ENCODE peak calls at places on chromosomes 2 and 18, in five cellular contexts. J is suprapubic skin, W is GM10248, R is left ventricle myocardium inferior, T is GM20000. U is an unnamed sample.

GRCh38 chr18:12751891-12752290 is 49.0 kb downstream of the PSMG2 start:
- DNase-seq in T (no peak), W (no peak), R (no peak), J (no peak), U (no peak)

GRCh38 chr2:171966688-171967087 is 33.1 kb upstream of the METAP1D start:
- DNase-seq in J (no peak), T (no peak), W (no peak), R (no peak), U (no peak)

GRCh38 chr2:118633371-118633770 is 214.1 kb downstream of the EN1 start:
- DNase-seq in T (no peak), R (no peak), J (no peak), W (no peak), U (no peak)

GRCh38 chr2:33144243-33144642 is 197.5 kb downstream of the LTBP1 start:
- DNase-seq in T (no peak), W (no peak), J (no peak), R (no peak), U (no peak)

GRCh38 chr2:168272225-168272624 is 24.8 kb upstream of the STK39 start:
- DNase-seq in J (no peak), R (no peak), W (no peak), T (no peak), U (no peak)

GRCh38 chr18:72325307-72325706 is 218.8 kb downstream of the CBLN2 start:
- DNase-seq in R (no peak), J (no peak), W (no peak), T (peak), U (no peak)

GRCh38 chr18:2706903-2707302 is 51.4 kb downstream of the SMCHD1 start:
- DNase-seq in W (no peak), R (no peak), J (no peak), T (no peak), U (no peak)

GRCh38 chr2:107731435-107731834 is 95.3 kb upstream of the RGPD4 start:
- DNase-seq in R (no peak), T (no peak), J (no peak), W (no peak), U (no peak)

GRCh38 chr2:150620371-150620770 is 132.9 kb upstream of the RND3 start:
- DNase-seq in W (no peak), T (no peak), J (no peak), R (no peak), U (no peak)

GRCh38 chr2:144364988-144365738 is 154.8 kb downstream of the ZEB2 start:
- DNase-seq in T (peak), J (no peak), W (peak), R (no peak), U (no peak)

GRCh38 chr2:164589522-164589921 is 31.8 kb downstream of the GRB14 start:
- DNase-seq in J (no peak), R (no peak), W (no peak), T (no peak), U (no peak)

GRCh38 chr18:55588876-55589595 is 1.0 kb upstream of the TCF4 start:
- DNase-seq in R (no peak), T (no peak), W (no peak), J (no peak), U (no peak)

GRCh38 chr18:23193727-23194126 is 58.4 kb downstream of the CABLES1 start:
- DNase-seq in W (no peak), J (no peak), R (no peak), T (no peak), U (no peak)

GRCh38 chr18:23191952-23192662 is 56.8 kb downstream of the CABLES1 start:
- DNase-seq in J (no peak), R (peak), T (no peak), W (no peak), U (no peak)

GRCh38 chr18:23196119-23197004 is 61.1 kb downstream of the CABLES1 start:
- DNase-seq in T (peak), R (no peak), W (no peak), J (no peak), U (no peak)

GRCh38 chr18:23194969-23195957 is 60.0 kb downstream of the CABLES1 start:
- DNase-seq in R (no peak), J (no peak), T (no peak), W (no peak), U (no peak)

DNA sequence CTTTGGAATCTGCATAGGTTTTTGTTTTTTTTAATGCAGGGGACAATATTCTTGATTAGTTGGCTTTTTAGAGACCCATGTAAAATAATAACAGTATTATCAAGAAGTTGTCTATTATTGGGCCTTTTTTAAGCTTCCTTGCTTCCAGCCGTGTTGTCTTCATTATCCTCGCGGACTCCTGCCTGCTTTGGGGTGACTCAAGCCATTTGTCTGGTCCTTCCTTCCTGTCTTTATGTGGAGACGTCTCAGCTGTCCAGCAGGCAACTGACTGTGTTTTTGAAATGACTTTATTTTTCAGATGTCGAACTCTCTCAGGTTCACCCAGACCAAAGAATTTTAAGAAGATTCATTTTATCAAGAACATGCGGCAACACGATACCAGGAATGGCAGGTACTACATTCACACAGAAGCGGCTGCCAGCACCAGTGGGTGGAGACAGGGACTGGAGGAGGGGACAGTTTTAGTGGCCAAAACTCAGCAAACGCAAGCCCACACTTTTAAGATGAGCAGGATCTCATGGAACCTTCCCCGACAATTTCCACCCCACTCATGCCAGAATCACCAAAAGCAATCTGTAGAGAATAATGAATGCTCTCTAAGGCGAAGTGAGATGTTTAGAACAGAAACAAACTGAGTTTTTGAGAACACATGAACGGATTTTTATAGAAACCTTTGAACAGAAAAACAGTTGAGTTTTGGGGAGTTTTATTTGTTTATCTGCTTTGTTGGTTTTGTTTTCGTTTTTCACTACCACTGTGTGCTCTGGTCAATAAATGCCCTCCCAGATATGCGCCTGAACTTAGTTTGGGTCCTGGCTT is 59.1 kb downstream of the CABLES1 start:
- DNase-seq in R (no peak), W (no peak), T (no peak), J (no peak), U (no peak)
- TF ChIP-seq CTCF in R (no peak), W (no peak), T (no peak), J (no peak), U (no peak)

DNA sequence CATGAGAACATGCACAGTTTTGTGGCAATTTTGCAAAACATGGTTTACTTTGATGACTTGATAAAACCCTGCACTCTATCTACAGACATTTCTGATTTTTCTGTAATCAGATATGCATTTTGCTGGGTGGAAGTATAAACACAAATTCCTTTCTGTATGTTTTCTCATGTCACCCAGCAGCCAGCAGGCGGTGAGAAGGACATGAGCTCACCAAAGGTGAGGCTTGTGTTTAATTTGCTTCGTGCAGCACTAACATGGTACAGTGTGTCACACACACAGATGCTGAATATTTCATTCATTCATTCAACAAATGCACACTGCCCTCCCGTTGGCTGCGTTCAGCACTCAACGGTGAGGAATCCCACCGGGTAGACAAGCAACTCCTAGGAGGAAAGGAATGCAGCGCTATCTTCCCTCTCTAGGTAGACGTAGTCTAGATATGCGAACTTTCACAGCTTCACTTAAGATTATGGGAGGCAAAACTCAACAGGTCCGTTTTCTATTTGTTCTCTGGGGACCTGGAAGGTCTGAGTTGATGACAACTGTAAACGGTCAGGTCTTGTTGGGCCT is 85.2 kb downstream of the LONRF2 start:
- DNase-seq in W (no peak), R (no peak), T (no peak), J (peak), U (no peak)
- TF ChIP-seq CTCF in W (no peak), R (no peak), T (no peak), J (no peak), U (no peak)

DNA sequence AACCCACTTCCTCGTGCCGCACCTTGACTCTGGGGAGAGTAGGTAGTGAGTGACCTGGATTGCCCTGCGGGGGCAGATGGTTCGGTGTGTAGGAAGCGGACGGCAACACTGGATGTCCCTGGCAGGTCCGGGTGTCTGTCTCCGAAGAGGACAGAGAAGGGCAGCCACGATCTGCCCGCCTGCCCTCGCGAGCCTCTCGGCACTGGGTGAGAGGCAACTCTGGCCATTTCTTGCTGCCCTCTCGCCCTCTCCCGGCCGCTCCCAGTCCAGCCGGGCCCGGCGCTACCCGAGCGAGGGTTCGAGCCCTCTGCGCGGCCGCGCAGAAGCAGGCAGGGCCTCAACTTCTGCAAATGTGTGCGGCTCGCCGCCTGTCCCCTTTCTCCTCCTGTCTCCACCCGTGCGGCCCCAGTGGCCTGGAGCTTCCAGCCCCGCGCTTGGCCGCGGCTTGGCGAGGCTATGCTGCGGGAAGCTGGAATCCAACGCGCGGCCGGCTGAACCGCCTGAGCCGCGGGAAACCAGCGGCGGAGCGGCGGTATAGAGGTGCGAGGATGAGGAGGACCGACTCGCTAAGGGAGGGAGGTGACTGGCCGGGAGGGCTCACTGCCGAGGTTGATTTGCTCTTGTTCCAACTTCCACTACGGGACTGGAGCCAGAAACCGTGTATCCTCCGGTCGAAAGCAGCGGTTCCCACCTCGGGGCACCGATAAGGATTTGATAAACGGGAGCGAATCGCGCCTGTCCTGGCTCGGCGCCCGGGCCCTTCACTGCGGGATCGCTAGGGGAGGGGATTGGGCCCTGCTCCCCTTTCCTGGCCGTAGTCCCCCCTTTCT is 1.5 kb downstream of the EPAS1 start:
- DNase-seq in T (peak), J (peak), R (peak), W (peak), U (no peak)
- TF ChIP-seq CTCF in T (peak), J (no peak), R (peak), W (peak), U (peak)

DNA sequence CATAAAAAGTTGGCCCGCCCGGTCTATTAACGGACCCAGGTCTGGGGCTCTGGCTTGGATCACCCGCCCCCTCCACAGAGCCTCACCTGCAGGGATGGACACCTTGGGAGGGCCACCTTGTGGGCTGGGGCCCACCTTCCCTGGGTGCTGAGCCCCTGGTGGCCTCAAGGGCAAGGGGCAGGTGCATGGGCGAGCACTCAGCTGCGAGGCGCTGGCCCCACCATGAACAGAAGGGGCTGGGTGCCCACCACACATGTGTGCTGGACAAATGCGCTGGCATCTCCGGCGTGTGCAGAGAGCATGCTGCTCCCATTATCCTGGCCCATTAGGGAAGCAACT is 252.9 kb upstream of the ZNF521 start:
- DNase-seq in J (no peak), W (no peak), T (no peak), R (no peak), U (no peak)
- TF ChIP-seq CTCF in J (no peak), W (no peak), T (no peak), R (no peak), U (no peak)

DNA sequence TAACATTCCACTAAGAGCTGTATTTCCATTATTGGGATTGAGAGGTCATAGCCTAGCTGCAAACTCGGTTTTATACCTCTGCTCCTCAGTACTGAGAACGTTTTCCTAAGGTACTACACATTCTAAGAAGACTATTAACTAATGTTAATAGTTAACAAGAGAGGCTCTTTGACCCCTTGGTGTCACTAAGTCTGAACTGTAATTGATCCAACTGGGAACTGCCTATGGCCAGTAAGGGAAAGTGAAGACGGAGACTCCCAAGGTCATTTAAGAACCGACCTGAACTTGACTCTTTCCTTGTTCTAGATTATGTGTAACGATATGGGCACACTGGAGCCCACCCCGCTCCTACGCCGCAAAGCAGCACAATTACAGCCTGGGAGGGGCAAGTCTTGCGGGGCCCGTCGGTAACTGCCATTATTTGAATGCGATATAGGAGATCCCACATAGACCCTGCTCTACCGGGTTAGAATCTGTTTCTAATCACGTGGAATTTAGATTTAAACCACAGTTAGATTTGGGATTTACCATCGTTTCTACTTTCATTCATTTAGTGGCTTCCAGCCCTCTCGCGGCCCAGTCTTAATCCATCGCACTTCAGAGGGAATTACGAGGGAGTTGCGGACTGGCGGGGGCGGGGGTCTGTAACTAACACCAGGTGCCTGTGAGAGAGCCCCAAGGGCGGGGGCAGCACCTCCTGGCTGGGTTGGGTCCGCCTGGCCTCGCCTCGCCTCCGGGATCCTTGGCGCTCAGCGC is 84.1 kb upstream of the EPB41L3 start:
- DNase-seq in R (no peak), J (no peak), W (no peak), T (no peak), U (no peak)
- TF ChIP-seq CTCF in R (no peak), J (no peak), W (no peak), T (no peak), U (no peak)

GRCh38 chr18:32429427-32429826 is 41.3 kb downstream of the GAREM1 start:
- DNase-seq in R (no peak), W (no peak), J (no peak), T (no peak), U (no peak)

GRCh38 chr18:32424696-32425095 is 46.0 kb downstream of the GAREM1 start:
- DNase-seq in R (no peak), T (no peak), J (no peak), W (no peak), U (no peak)

GRCh38 chr18:32425466-32425865 is 45.2 kb downstream of the GAREM1 start:
- DNase-seq in T (no peak), R (no peak), J (no peak), W (no peak), U (no peak)

GRCh38 chr18:32422978-32423740 is 47.5 kb downstream of the GAREM1 start:
- DNase-seq in T (no peak), R (no peak), W (no peak), J (no peak), U (no peak)

DNA sequence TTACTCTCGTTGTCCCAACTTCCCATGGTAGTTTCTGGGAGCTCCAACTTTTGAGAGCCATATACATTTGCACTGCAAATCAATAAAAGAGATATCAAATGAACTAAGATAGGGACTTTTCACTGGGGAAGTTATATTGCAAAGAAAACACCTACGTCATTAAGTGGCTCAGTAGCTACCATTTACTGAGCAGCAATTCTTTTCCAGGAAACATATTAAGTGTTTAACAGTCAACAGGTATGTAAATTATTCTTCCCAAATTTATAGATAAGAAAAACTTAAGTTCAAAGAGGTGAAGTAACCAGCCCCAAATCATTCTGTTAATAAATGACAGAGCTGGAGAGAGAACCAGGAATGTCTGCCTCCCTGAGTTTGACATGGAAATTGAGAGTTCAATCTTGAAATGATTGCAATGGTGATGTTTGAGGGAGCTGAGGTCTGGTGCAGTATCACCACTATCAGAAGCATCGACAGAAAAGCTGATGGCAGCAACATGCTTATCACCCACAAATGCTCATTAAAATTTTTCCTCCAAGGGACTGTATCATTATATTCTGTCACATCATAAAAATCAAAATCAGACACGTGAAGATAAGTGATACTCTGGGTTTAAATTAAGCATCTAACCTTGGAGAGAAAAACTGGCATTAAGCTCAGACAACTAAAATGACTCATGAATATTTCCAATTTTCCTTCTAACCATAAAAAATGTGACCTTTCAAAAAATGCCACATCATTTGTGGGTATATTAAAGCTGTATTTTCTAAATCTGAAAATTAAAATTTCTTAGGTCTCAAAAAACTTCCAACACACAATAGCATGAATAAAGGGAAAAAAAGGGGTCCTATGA is 43.4 kb downstream of the GAREM1 start:
- DNase-seq in R (no peak), T (no peak), J (no peak), W (no peak), U (no peak)
- TF ChIP-seq CTCF in R (no peak), T (no peak), J (no peak), W (no peak), U (no peak)

GRCh38 chr2:23636412-23636811 is 251.4 kb downstream of the KLHL29 start:
- DNase-seq in W (no peak), T (no peak), J (no peak), R (peak), U (no peak)
- TF ChIP-seq CTCF in W (no peak), T (no peak), J (no peak), R (peak), U (no peak)

GRCh38 chr2:85796046-85796548 is 42.3 kb downstream of the ATOH8 start:
- DNase-seq in T (no peak), R (no peak), W (no peak), J (peak), U (no peak)

GRCh38 chr2:85799215-85799956 is 45.6 kb downstream of the ATOH8 start:
- DNase-seq in W (no peak), J (peak), T (no peak), R (no peak), U (no peak)

GRCh38 chr2:85797263-85797660 is 43.5 kb downstream of the ATOH8 start:
- DNase-seq in T (no peak), R (no peak), W (no peak), J (peak), U (no peak)

GRCh38 chr2:85796549-85797262 is 42.9 kb downstream of the ATOH8 start:
- DNase-seq in R (peak), J (peak), W (no peak), T (no peak), U (no peak)

GRCh38 chr2:85797959-85798358 is 44.2 kb downstream of the ATOH8 start:
- DNase-seq in T (no peak), W (no peak), J (peak), R (no peak), U (no peak)
- TF ChIP-seq CTCF in T (no peak), W (no peak), J (no peak), R (peak), U (peak)

U was measured in CD14-positive monocyte.